ENCODE peak calls at places on chromosomes 13 and 19, in five cellular contexts. I, T, X, J and P are unnamed samples.

GRCh38 chr13:57627663-57628062 is 3.9 kb upstream of the PCDH17 start:
- ATAC-seq in J (no peak), I (no peak), X (no peak), T (no peak), P (no peak)

GRCh38 chr13:60370343-60370742 is 26.7 kb upstream of the TDRD3 start:
- ATAC-seq in I (no peak), T (no peak), J (no peak), X (no peak), P (no peak)

GRCh38 chr13:91406619-91407018 is 8.2 kb downstream of the GPC5 start:
- ATAC-seq in T (peak), I (no peak), J (peak), X (no peak), P (no peak)

GRCh38 chr13:45331981-45332830 is 8.8 kb downstream of the TPT1 start:
- ATAC-seq in J (peak), X (no peak), I (no peak), T (no peak), P (no peak)

GRCh38 chr13:23160241-23161175 is 20.3 kb upstream of the SGCG start:
- ATAC-seq in I (no peak), J (no peak), X (no peak), T (no peak), P (no peak)

GRCh38 chr13:97223711-97224461 is 1.8 kb downstream of the MBNL2 start:
- ATAC-seq in X (peak), J (peak), I (no peak), T (no peak), P (peak)

GRCh38 chr13:102907886-102908515 is 62.2 kb downstream of the ERCC5 start:
- ATAC-seq in T (no peak), J (no peak), I (no peak), X (no peak), P (no peak)

GRCh38 chr13:51524312-51524711 is 60.0 kb upstream of the WDFY2 start:
- ATAC-seq in X (no peak), I (no peak), T (no peak), J (no peak), P (no peak)

GRCh38 chr13:110103026-110103425 is 203.9 kb downstream of the COL4A1 start:
- ATAC-seq in I (no peak), X (no peak), T (no peak), J (no peak), P (no peak)

GRCh38 chr19:33751386-33751770 is 45.3 kb upstream of the KCTD15 start:
- ATAC-seq in I (no peak), J (no peak), T (no peak), X (no peak), P (no peak)

GRCh38 chr13:24180743-24181384 is 20.3 kb downstream of the SPATA13 start:
- ATAC-seq in I (no peak), J (no peak), X (no peak), T (no peak), P (no peak)

GRCh38 chr13:36297259-36297599 is 385 bp downstream of the CCDC169 start:
- ATAC-seq in X (no peak), J (no peak), I (no peak), T (peak), P (no peak)

GRCh38 chr19:32287811-32288227 is 57.6 kb upstream of the ZNF507 start:
- ATAC-seq in T (no peak), X (peak), I (no peak), J (peak), P (no peak)